ENCODE peak calls at places on chromosomes 2 and 18, in eight cellular contexts. Q, I, E, X, B, R, N and V are unnamed samples. For H3K36me3, the result is how much of the 10 kb centered on the place peaks cover.

GRCh38 chr2:210250577-210250976 is 25.3 kb upstream of the ACADL start:
- DNase-seq in E (no peak), R (no peak), X (no peak), B (no peak), Q (no peak), N (no peak), I (no peak), V (no peak)

GRCh38 chr2:155368934-155369333 is 670.4 kb downstream of the KCNJ3 start:
- DNase-seq in I (peak), Q (peak), X (no peak), N (no peak), R (peak), E (no peak), B (peak), V (peak)

GRCh38 chr2:174730530-174731018 is 33.7 kb downstream of the CHRNA1 start:
- DNase-seq in B (no peak), N (no peak), I (no peak), X (no peak), Q (peak), E (peak), R (no peak), V (no peak)

GRCh38 chr2:84957771-84958134 is 13.2 kb upstream of the KCMF1 start:
- DNase-seq in R (no peak), E (no peak), N (no peak), I (no peak), X (no peak), Q (no peak), B (no peak), V (no peak)

GRCh38 chr2:197059498-197059897 is 133.0 kb upstream of the PGAP1 start:
- DNase-seq in E (no peak), N (no peak), B (no peak), R (no peak), X (no peak), Q (no peak), I (no peak), V (no peak)

GRCh38 chr2:176166260-176166659 is 9.2 kb downstream of the HOXD3 start:
- DNase-seq in I (no peak), R (no peak), E (no peak), Q (no peak), X (no peak), N (no peak), B (no peak), V (no peak)

GRCh38 chr2:3659447-3660432 is 1.7 kb downstream of the ALLC start:
- DNase-seq in R (peak), I (no peak), Q (no peak), N (no peak), B (no peak), X (no peak), E (no peak), V (no peak)

GRCh38 chr2:85795331-85796045 is 41.7 kb downstream of the ATOH8 start:
- DNase-seq in X (no peak), B (no peak), E (no peak), R (no peak), N (no peak), Q (no peak), I (no peak), V (no peak)

GRCh38 chr2:219521066-219521880 is 7.0 kb downstream of the ASIC4 start:
- DNase-seq in E (peak), B (no peak), Q (peak), N (peak), R (peak), X (peak), I (no peak), V (peak)

GRCh38 chr2:16105664-16106281 is 165.4 kb downstream of the MYCN start:
- DNase-seq in I (no peak), E (peak), B (no peak), X (no peak), N (peak), Q (no peak), R (no peak), V (no peak)

GRCh38 chr2:71697106-71698010 is 244.0 kb downstream of the DYSF start:
- DNase-seq in B (no peak), Q (no peak), X (no peak), N (no peak), E (no peak), I (no peak), R (no peak), V (no peak)

GRCh38 chr2:28165087-28165652 is 227.5 kb upstream of the FOSL2 start:
- DNase-seq in X (no peak), R (no peak), Q (no peak), E (no peak), B (no peak), N (no peak), I (no peak), V (no peak)

GRCh38 chr2:217996345-217996744 is 6.5 kb downstream of the TNS1 start:
- DNase-seq in I (peak), X (no peak), B (no peak), N (no peak), E (no peak), R (no peak), Q (peak), V (peak)

GRCh38 chr2:62071126-62071598 is 124.8 kb upstream of the B3GNT2 start:
- DNase-seq in Q (peak), N (no peak), B (no peak), R (no peak), I (no peak), X (no peak), E (no peak), V (peak)

GRCh38 chr2:218291934-218292699 is at the start of gene TMBIM1:
- DNase-seq in I (peak), E (peak), X (peak), Q (peak), N (peak), R (peak), B (peak), V (peak)

GRCh38 chr2:180124273-180124881 is 117.3 kb upstream of the CWC22 start:
- DNase-seq in N (no peak), R (peak), X (peak), B (peak), I (peak), Q (peak), E (peak), V (peak)

GRCh38 chr18:8142131-8142711 is 467.0 kb upstream of the RAB12 start:
- DNase-seq in B (no peak), N (no peak), I (no peak), E (no peak), X (peak), Q (peak), R (no peak), V (no peak)

GRCh38 chr2:47564129-47564528 is 161.2 kb downstream of the MSH2 start:
- DNase-seq in B (no peak), I (no peak), N (no peak), X (no peak), R (no peak), E (no peak), Q (no peak), V (no peak)

GRCh38 chr2:47562548-47562947 is 159.6 kb downstream of the MSH2 start:
- DNase-seq in R (no peak), Q (no peak), I (no peak), B (no peak), N (no peak), E (no peak), X (no peak), V (no peak)

GRCh38 chr2:47568164-47568861 is 165.4 kb downstream of the MSH2 start:
- DNase-seq in R (no peak), X (no peak), N (no peak), B (no peak), I (no peak), E (no peak), Q (no peak), V (no peak)

GRCh38 chr2:47569658-47570398 is 166.9 kb downstream of the MSH2 start:
- DNase-seq in N (peak), B (peak), E (peak), X (no peak), R (no peak), I (peak), Q (peak), V (no peak)

DNA sequence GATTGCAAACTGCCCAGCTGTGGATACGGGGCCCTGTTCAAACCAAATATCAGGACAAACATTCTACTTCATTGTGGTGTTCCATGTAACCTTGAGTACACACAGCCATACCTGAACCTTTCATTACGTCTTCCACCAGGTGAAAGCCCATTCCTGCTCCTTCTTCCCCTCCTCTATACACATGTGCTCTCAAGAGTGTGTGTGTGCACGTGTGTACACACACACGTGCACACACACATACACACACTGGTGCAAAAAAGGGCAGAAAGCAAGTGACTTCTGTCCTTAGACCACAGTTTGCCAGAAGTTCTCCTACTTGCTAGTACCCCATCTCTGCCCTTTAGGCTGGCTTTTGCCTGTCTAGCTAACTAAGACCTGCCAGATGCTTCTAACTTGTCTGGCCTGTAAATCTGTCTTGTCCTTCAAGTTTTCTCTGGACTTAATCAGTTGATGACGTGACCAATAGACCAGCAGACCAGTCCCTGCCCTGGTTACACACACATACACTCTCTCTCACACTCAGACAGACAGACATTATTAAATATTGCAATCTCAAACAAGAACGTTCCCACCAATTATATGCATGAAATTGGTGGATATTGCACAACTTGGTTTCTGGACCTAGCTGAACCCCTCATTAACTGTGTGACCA is 163.4 kb downstream of the MSH2 start:
- DNase-seq in X (no peak), R (no peak), Q (no peak), B (no peak), N (no peak), E (no peak), I (no peak), V (no peak)
- H3K36me3 ChIP-seq in X (under half), R (under half), Q (under half), B (under half), N (under half), E (under half), I (under half), V (under half)

DNA sequence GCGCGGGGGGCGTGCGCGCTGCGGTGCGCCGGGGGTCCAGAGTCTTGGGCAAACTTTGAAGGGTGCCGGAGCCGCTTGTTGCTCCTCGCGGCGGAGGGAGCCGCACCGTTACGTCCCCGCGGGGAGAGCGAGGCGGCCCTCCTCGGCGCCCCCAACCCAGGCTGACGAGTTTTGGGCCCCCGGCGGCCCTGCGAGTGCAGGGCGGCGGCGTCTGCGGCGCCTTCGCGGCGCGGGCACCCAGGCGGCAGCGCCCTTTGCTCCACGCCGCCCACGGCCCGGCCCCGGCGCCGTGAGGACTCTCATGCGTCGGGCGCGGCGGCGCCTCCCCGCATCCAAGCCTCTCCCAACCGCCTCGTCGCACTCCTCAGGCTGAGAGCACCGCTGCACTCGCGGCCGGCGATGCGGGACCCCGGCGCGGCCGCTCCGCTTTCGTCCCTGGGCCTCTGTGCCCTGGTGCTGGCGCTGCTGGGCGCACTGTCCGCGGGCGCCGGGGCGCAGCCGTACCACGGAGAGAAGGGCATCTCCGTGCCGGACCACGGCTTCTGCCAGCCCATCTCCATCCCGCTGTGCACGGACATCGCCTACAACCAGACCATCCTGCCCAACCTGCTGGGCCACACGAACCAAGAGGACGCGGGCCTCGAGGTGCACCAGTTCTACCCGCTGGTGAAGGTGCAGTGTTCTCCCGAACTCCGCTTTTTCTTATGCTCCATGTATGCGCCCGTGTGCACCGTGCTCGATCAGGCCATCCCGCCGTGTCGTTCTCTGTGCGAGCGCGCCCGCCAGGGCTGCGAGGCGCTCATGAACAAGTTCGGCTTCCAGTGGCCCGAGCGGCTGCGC is 814 bp downstream of the FZD7 start:
- DNase-seq in N (no peak), I (peak), B (peak), Q (peak), E (peak), R (no peak), X (peak), V (peak)
- TF ChIP-seq EZH2 in N (no peak), I (no peak), B (no peak), Q (no peak), E (no peak), R (peak), X (no peak), V (no peak)

GRCh38 chr2:100184055-100184737 is 41.8 kb upstream of the AFF3 start:
- DNase-seq in N (no peak), B (no peak), E (no peak), I (no peak), R (no peak), Q (no peak), X (no peak), V (no peak)
- H3K4me2 ChIP-seq in N (no peak), B (no peak), E (no peak), I (no peak), R (no peak), Q (no peak), X (no peak), V (no peak)

GRCh38 chr18:10544093-10544748 is 18.4 kb downstream of the NAPG start:
- DNase-seq in B (no peak), N (peak), Q (no peak), R (no peak), E (no peak), X (no peak), I (no peak), V (no peak)
- H3K36me3 ChIP-seq in B (under half), N (under half), Q (half or more), R (half or more), E (under half), X (half or more), I (under half), V (under half)

GRCh38 chr2:118569876-118570535 is 277.4 kb downstream of the EN1 start:
- DNase-seq in X (no peak), N (no peak), E (no peak), B (no peak), Q (peak), R (no peak), I (no peak), V (no peak)
- TF ChIP-seq EZH2 in X (no peak), N (no peak), E (no peak), B (no peak), Q (no peak), R (no peak), I (no peak), V (no peak)

DNA sequence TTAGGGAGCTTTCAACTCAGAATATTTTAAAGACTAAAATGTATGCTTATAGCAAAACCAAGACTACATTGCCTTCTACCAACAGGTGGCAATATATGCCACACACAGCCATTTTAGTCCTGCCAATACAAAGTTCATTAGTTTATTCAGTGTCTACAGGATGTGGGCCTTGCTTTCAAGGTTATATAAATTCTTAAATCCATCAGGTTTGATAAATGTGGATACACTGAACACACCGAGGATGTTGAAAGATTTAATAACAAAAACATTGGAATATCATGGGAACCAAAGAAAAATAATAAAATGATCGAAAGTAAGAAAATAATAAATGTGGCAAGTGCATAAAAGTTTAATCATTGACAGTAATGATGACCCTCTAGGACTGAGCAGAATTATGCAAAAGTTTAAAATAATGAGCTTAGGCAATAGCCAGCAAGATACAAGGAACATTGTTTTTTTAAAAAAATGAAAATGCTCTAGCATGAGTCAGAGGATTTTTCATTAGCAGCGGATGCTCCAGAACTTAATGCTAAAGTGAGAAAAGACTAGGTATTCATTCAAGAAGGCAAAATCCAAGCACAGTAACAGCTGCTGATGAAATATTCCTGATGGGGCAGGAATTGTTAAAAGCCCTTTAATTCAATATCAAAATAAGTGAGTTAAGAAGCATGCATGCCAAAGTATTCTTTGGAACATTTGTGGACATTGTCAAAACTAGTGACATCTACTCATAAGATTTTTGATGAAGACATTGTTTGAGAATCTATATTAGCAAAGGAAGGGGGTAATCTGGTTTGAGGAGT is 14.2 kb downstream of the SCN9A start:
- DNase-seq in N (no peak), Q (peak), I (no peak), E (peak), B (peak), X (peak), R (peak), V (peak)
- H3K4me2 ChIP-seq in N (no peak), Q (peak), I (no peak), E (no peak), B (no peak), X (no peak), R (no peak), V (no peak)

GRCh38 chr2:216142540-216142939 is 33.4 kb downstream of the XRCC5 start:
- DNase-seq in Q (peak), E (no peak), B (no peak), X (no peak), N (no peak), I (peak), R (no peak), V (no peak)
- H3K36me3 ChIP-seq in Q (half or more), E (under half), B (under half), X (half or more), N (half or more), I (under half), R (half or more), V (half or more)

DNA sequence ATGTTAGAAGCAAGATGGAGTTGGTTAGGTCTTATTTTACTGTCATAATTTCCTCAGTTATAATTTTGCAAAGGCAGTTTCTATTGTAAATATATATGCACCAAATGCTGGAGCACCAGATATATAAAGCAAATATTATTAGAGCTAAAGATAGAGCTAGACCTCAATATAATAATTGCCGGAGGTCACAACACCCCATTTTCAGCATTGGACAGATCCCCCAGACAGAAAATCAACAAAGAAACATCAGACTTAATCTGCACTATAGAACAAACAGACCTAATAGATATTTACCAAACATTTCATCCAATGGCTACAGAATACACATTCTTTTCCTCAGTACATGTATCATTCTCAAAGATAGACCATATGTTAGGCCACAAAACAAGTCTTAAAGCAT is 115.2 kb downstream of the CABYR start:
- DNase-seq in Q (no peak), X (no peak), B (no peak), I (no peak), R (no peak), E (no peak), N (no peak), V (no peak)
- TF ChIP-seq EZH2 in Q (no peak), X (no peak), B (no peak), I (no peak), R (no peak), E (no peak), N (no peak), V (no peak)